ENCODE peak calls at places on chromosomes 5 and 9, in nine cellular contexts. R is neural crest cell; J is T47D; L is islet precursor cell; P is small intestine; B is NCI-H526 treated with DMSO at 0.1 percent for 48 hours; K is activated CD8-positive, alpha-beta memory T cell treated with anti-CD3 and anti-CD28 coated beads, Interleukin-2, amount 10 ng/mL, durations not matched to agents 7 days and 5 days; W is cardiac muscle cell; I is activated B cell treated with CpG ODN at 0.5 μM for 24 hours. Z is an unnamed sample.

GRCh38 chr5:83173826-83174225 is 96.5 kb downstream of the XRCC4 start:
- DNase-seq in K (no peak), I (no peak), P (no peak), L (no peak), W (no peak), J (no peak), B (no peak), R (no peak), Z (no peak)

GRCh38 chr5:159224471-159224870 is 15.1 kb upstream of the RNF145 start:
- DNase-seq in J (no peak), P (no peak), K (no peak), I (no peak), W (no peak), B (no peak), R (no peak), L (no peak), Z (no peak)

GRCh38 chr5:172749881-172750608 is 20.9 kb downstream of the DUSP1 start:
- DNase-seq in R (no peak), I (no peak), K (no peak), J (no peak), P (no peak), B (no peak), W (no peak), L (no peak), Z (no peak)

GRCh38 chr9:111232997-111233790 is 96.8 kb downstream of the OR2K2 start:
- DNase-seq in J (no peak), K (no peak), P (no peak), R (no peak), W (no peak), I (no peak), L (no peak), B (no peak), Z (no peak)

GRCh38 chr9:89052470-89053097 is 61.3 kb downstream of the S1PR3 start:
- DNase-seq in W (no peak), B (no peak), R (no peak), P (no peak), I (no peak), K (no peak), J (no peak), L (no peak), Z (no peak)

GRCh38 chr5:126947146-126948010 is 83.0 kb downstream of the MARCHF3 start:
- DNase-seq in B (no peak), W (no peak), K (no peak), R (no peak), I (no peak), L (no peak), P (no peak), J (no peak), Z (no peak)

GRCh38 chr9:130106860-130107848 is 53.4 kb downstream of the GPR107 start:
- DNase-seq in W (peak), J (peak), K (peak), L (peak), I (peak), B (peak), P (peak), R (peak), Z (no peak)

GRCh38 chr5:74433255-74434123 is 207.0 kb downstream of the ENC1 start:
- DNase-seq in K (no peak), R (no peak), P (no peak), L (no peak), B (no peak), I (no peak), J (no peak), W (no peak), Z (no peak)

GRCh38 chr5:113057437-113058052 is 80.9 kb downstream of the DCP2 start:
- DNase-seq in K (no peak), W (no peak), I (no peak), R (no peak), B (no peak), J (no peak), L (peak), P (no peak), Z (no peak)

GRCh38 chr5:67515762-67516161 is 319.2 kb upstream of the CD180 start:
- DNase-seq in J (no peak), W (no peak), L (no peak), P (no peak), B (no peak), I (no peak), R (no peak), K (peak), Z (no peak)

GRCh38 chr5:138212828-138213160 is 329 bp downstream of the CDC23 start:
- DNase-seq in P (no peak), W (no peak), I (no peak), J (peak), R (no peak), B (no peak), K (no peak), L (no peak), Z (no peak)

GRCh38 chr5:37478495-37478894 is 99.4 kb downstream of the WDR70 start:
- DNase-seq in W (no peak), R (no peak), B (no peak), I (no peak), J (no peak), L (no peak), K (no peak), P (no peak), Z (no peak)

GRCh38 chr5:111198281-111198948 is 25.8 kb upstream of the CAMK4 start:
- DNase-seq in L (no peak), P (no peak), K (no peak), B (no peak), R (no peak), I (no peak), W (no peak), J (no peak), Z (no peak)

GRCh38 chr5:154757647-154758406 is 2.6 kb downstream of the LARP1 start:
- DNase-seq in P (peak), K (peak), J (no peak), R (no peak), B (no peak), L (no peak), W (no peak), I (no peak), Z (no peak)

GRCh38 chr5:54643679-54644078 is 126.1 kb downstream of the SNX18 start:
- DNase-seq in K (no peak), B (no peak), P (no peak), W (no peak), R (no peak), J (no peak), I (no peak), L (no peak), Z (no peak)

GRCh38 chr9:4555251-4555650 is 65.0 kb downstream of the SLC1A1 start:
- DNase-seq in K (no peak), I (no peak), J (no peak), P (no peak), B (no peak), L (no peak), W (no peak), R (no peak), Z (no peak)

GRCh38 chr9:70257991-70258691 is 637 bp upstream of the SMC5 start:
- DNase-seq in K (no peak), L (peak), I (no peak), J (no peak), B (peak), R (peak), W (peak), P (peak), Z (no peak)

GRCh38 chr5:1406681-1407640 is 38.3 kb downstream of the SLC6A3 start:
- DNase-seq in L (no peak), P (no peak), W (no peak), I (no peak), J (no peak), K (no peak), B (no peak), R (no peak), Z (no peak)

GRCh38 chr5:76718381-76718832 is 2.5 kb downstream of the F2R start:
- DNase-seq in P (no peak), I (no peak), J (no peak), B (no peak), R (no peak), L (no peak), W (no peak), K (no peak), Z (no peak)

GRCh38 chr5:160175438-160176218 is 53.7 kb upstream of the FABP6 start:
- DNase-seq in L (no peak), R (no peak), P (peak), J (no peak), W (no peak), B (no peak), K (no peak), I (no peak), Z (no peak)

GRCh38 chr9:137353223-137354152 is 51.4 kb upstream of the NRARP start:
- DNase-seq in L (no peak), K (no peak), W (no peak), P (no peak), B (no peak), J (no peak), R (no peak), I (no peak), Z (no peak)

GRCh38 chr5:155905359-155905758 is 421.6 kb upstream of the SGCD start:
- DNase-seq in L (no peak), R (no peak), K (no peak), J (peak), P (no peak), B (no peak), I (no peak), W (no peak), Z (no peak)

GRCh38 chr9:134489621-134490380 is 151.8 kb upstream of the COL5A1 start:
- DNase-seq in P (no peak), B (no peak), W (no peak), R (no peak), J (no peak), K (no peak), I (no peak), L (peak), Z (no peak)

GRCh38 chr5:19125956-19126713 is 861.9 kb downstream of the CDH18 start:
- DNase-seq in K (no peak), W (no peak), I (no peak), P (no peak), L (no peak), R (no peak), J (no peak), B (no peak), Z (no peak)

GRCh38 chr5:37804401-37804800 is 35.4 kb downstream of the GDNF start:
- DNase-seq in K (no peak), L (no peak), P (no peak), J (no peak), W (no peak), B (no peak), I (no peak), R (no peak), Z (no peak)

GRCh38 chr5:157598350-157598936 is 22.9 kb upstream of the ADAM19 start:
- DNase-seq in L (no peak), J (no peak), P (no peak), K (no peak), R (no peak), B (no peak), W (no peak), I (no peak), Z (no peak)

GRCh38 chr5:151917931-151918330 is 6.7 kb downstream of the GLRA1 start:
- DNase-seq in R (peak), I (no peak), B (no peak), P (no peak), W (no peak), J (no peak), K (no peak), L (no peak), Z (no peak)

GRCh38 chr5:53089481-53089976 is 20.0 kb downstream of the MOCS2 start:
- DNase-seq in R (no peak), W (no peak), P (peak), K (no peak), B (no peak), I (no peak), J (peak), L (no peak), Z (no peak)

Z was measured in vagina.